ENCODE peak calls at places on chromosomes 6 and 20, in six cellular contexts. A, I, M, K, V and W are unnamed samples.

GRCh38 chr20:41304002-41304401 is 13.5 kb downstream of the ZHX3 start:
- DNase-seq in M (no peak), K (no peak), A (no peak), V (no peak), I (no peak), W (no peak)

GRCh38 chr20:19893356-19893755 is 123.8 kb upstream of the NAA20 start:
- DNase-seq in I (no peak), V (no peak), M (no peak), A (no peak), K (no peak), W (no peak)

GRCh38 chr6:137912813-137913212 is 45.8 kb downstream of the TNFAIP3 start:
- DNase-seq in V (no peak), K (no peak), I (no peak), A (no peak), M (no peak), W (no peak)

GRCh38 chr6:148807784-148808183 is 61.0 kb downstream of the UST start:
- DNase-seq in M (no peak), I (no peak), A (no peak), V (no peak), K (no peak), W (no peak)

GRCh38 chr6:156420172-156420993 is 356.8 kb upstream of the ARID1B start:
- DNase-seq in V (no peak), M (no peak), K (no peak), A (no peak), I (peak; percentile 34), W (no peak)

GRCh38 chr6:128532110-128532509 is 11.7 kb upstream of the PTPRK start:
- DNase-seq in K (no peak), A (no peak), M (no peak), V (no peak), I (no peak), W (no peak)

GRCh38 chr6:23905301-23905700 is 220.7 kb upstream of the NRSN1 start:
- DNase-seq in V (no peak), K (no peak), I (no peak), A (no peak), M (no peak), W (no peak)

GRCh38 chr20:62816031-62816878 is 595 bp upstream of the COL9A3 start:
- DNase-seq in M (no peak), K (peak; percentile 85), A (no peak), V (no peak), I (peak; percentile 63), W (no peak)

GRCh38 chr20:15075586-15075985 is 738.2 kb upstream of the FLRT3 start:
- DNase-seq in V (no peak), I (no peak), M (no peak), K (no peak), A (no peak), W (no peak)

GRCh38 chr6:37874726-37875125 is 55.2 kb downstream of the ZFAND3 start:
- DNase-seq in I (no peak), M (no peak), V (no peak), A (no peak), K (no peak), W (no peak)

GRCh38 chr6:26304213-26305096 is 60.5 kb upstream of the BTN3A2 start:
- DNase-seq in I (peak; percentile 84), V (peak; percentile 66), A (peak; percentile 29), M (peak; percentile 76), K (no peak), W (no peak)

DNA sequence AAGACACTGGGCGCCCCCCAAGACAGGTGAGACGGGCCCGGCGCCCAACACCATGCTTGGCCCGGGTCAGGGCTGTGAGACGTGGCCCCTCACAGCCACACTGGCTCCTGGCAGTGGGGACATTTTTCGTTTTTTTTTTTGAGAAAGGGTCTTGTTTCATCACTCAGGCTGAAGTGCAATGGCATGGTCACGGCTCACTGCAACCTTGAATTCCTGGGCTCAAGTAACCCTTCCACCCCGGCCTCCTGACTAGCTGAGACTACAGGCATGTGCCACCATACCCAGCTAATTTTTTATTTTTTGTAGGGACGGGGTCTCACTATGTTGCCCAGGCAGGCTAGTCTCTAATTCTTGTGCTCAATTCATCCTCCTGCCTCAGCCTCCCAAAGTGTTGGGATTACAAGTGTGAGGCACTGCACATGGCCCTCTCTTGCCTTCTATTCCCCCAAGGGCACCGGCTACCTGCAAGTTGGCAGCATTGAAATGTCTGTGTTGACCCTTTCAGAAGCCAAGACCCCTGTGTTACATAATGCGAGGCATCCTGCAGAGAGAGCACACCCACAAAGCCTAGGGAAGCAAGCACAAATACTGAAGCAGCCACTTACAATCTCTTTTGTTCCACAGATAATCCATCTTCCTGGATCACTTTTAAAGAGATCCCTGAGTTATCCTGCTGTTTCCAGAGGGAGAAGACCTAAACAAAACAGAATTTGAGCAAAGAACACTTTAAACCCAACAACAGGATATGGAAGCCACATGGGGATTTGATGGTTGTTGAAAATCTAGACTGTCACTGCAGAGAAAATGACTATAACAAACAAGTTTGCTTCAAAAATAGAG is 57.5 kb upstream of the SLC4A11 start:
- DNase-seq in M (no peak), I (no peak), K (peak; percentile 43), A (no peak), V (no peak), W (no peak)
- TF ChIP-seq CTCF in M (no peak), I (no peak), K (no peak), A (no peak), V (no peak), W (no peak)

DNA sequence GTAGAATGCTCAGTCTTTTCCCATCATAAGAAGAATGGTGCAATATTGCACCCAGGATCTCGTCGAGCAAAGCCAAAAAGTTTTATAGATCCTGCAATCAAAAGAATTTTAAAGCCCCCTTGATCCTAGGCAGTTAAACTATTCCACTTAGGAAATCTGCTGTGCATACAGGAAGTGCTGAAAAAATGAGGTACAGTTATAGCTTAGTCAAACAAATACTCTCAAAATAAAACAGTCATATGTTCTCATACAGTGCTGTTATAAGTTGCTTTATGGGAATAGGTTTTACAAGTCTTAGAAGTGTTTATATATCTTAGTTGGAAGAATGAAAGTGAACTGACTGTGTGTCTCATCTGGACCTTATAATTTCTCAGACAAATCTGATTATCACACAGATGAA is 232.6 kb upstream of the RAB32 start:
- DNase-seq in V (no peak), A (no peak), I (no peak), M (no peak), K (no peak), W (no peak)
- TF ChIP-seq CTCF in V (no peak), A (no peak), I (no peak), M (no peak), K (no peak), W (no peak)

GRCh38 chr20:44785768-44786167 is 24.6 kb downstream of the RIMS4 start:
- DNase-seq in K (no peak), A (no peak), V (no peak), I (no peak), M (no peak), W (no peak)
- TF ChIP-seq CTCF in K (no peak), A (no peak), V (no peak), I (no peak), M (no peak), W (no peak)

GRCh38 chr6:153814136-153814535 is 224.9 kb upstream of the OPRM1 start:
- DNase-seq in I (no peak), V (no peak), M (no peak), A (no peak), K (no peak), W (no peak)
- TF ChIP-seq CTCF in I (no peak), V (no peak), M (peak; percentile 65), A (no peak), K (no peak), W (peak; percentile 48)

DNA sequence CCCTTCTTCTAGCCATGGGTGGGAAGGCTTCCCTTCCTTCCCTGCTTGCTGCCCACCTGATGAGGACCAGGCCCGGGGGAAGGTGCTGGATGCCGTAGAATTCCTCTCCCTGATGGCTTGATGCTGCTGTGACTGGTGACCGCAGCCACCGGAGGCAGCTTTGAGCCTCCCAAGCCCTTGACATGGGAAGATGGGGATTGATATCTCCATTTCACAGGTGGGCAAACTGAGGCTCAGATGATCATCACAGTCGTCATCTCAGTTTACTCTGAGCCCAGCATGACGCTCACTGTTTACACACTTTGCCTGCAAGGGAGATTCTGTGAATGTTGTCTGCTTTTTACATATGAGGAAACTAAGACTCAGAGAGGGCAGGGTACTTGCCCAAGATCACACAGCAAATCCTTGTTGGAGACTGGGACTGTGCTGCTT is 43.9 kb downstream of the SRC start:
- DNase-seq in M (no peak), K (no peak), V (no peak), I (no peak), A (no peak), W (no peak)
- TF ChIP-seq CTCF in M (peak; percentile 22), K (no peak), V (no peak), I (no peak), A (no peak), W (peak; percentile 18)

GRCh38 chr6:70901324-70901723 is 55.5 kb downstream of the B3GAT2 start:
- DNase-seq in A (no peak), V (no peak), K (no peak), I (no peak), M (no peak), W (no peak)
- TF ChIP-seq CTCF in A (no peak), V (no peak), K (no peak), I (peak; percentile 15), M (peak; percentile 61), W (peak; percentile 62)